ENCODE peak calls at places on chromosome 9, in four cellular contexts. B is CD8-positive, alpha-beta T cell; X is NCI-H2081; A is pons. K is an unnamed sample.

GRCh38 chr9:8917978-8918739 is 1118.6 kb upstream of the DMAC1 start:
- DNase-seq in B (no peak), X (peak; percentile 85), A (no peak), K (peak; percentile 47)

GRCh38 chr9:22210262-22210661 is 201.2 kb upstream of the CDKN2B start:
- DNase-seq in B (no peak), X (no peak), A (no peak), K (no peak)

GRCh38 chr9:76571288-76572204 is 112.6 kb downstream of the GCNT1 start:
- DNase-seq in B (no peak), X (no peak), A (peak; percentile 14), K (no peak)

GRCh38 chr9:131562032-131562959 is 17.0 kb downstream of the PRRT1B start:
- DNase-seq in B (no peak), X (no peak), A (no peak), K (no peak)

GRCh38 chr9:17065062-17065461 is 69.8 kb upstream of the CNTLN start:
- DNase-seq in B (no peak), X (peak; percentile 73), A (no peak), K (no peak)

GRCh38 chr9:6645153-6646027 is at the start of gene GLDC:
- DNase-seq in B (no peak), X (peak; percentile 95), A (peak; percentile 42), K (no peak)

GRCh38 chr9:136700959-136701664 is 11.3 kb upstream of the DIPK1B start:
- DNase-seq in B (peak; percentile 38), X (no peak), A (no peak), K (no peak)

GRCh38 chr9:136147890-136148714 is 29.4 kb upstream of the TMEM250 start:
- DNase-seq in B (no peak), X (no peak), A (no peak), K (no peak)

GRCh38 chr9:93960971-93961841 is 6.1 kb upstream of the BARX1 start:
- DNase-seq in B (no peak), X (no peak), A (no peak), K (no peak)

GRCh38 chr9:136535070-136535469 is 10.8 kb downstream of the NOTCH1 start:
- DNase-seq in B (no peak), X (no peak), A (no peak), K (no peak)

GRCh38 chr9:88710449-88710848 is 175.5 kb downstream of the NXNL2 start:
- DNase-seq in B (no peak), X (no peak), A (no peak), K (no peak)

GRCh38 chr9:92493741-92494387 is 11.6 kb upstream of the ASPN start:
- DNase-seq in B (no peak), X (no peak), A (no peak), K (no peak)

GRCh38 chr9:97615439-97616072 is 17.6 kb downstream of the TSTD2 start:
- DNase-seq in B (no peak), X (peak; percentile 63), A (peak; percentile 87), K (peak; percentile 41)

GRCh38 chr9:81822967-81823366 is 105.3 kb upstream of the SPATA31D4 start:
- DNase-seq in B (no peak), X (peak; percentile 41), A (no peak), K (no peak)

GRCh38 chr9:114446036-114446435 is 58.3 kb upstream of the AKNA start:
- DNase-seq in B (no peak), X (no peak), A (peak; percentile 43), K (no peak)

GRCh38 chr9:138025908-138026307 is 148.3 kb downstream of the CACNA1B start:
- DNase-seq in B (no peak), X (no peak), A (no peak), K (no peak)

GRCh38 chr9:8760000-8760767 is 960.6 kb upstream of the DMAC1 start:
- DNase-seq in B (no peak), X (no peak), A (no peak), K (no peak)

GRCh38 chr9:88716636-88717035 is 181.7 kb downstream of the NXNL2 start:
- DNase-seq in B (no peak), X (no peak), A (no peak), K (no peak)

GRCh38 chr9:97880336-97880735 is 27.3 kb downstream of the FOXE1 start:
- DNase-seq in B (no peak), X (no peak), A (no peak), K (no peak)